ENCODE peak calls at places on chromosomes 13 and 19, in eight cellular contexts. N is uterus; P is fibroblast of lung; Z is upper lobe of right lung; W is CD4-positive, alpha-beta memory T cell; K is CD8-positive, alpha-beta memory T cell; V is tibial artery; Q is neuronal stem cell. T is an unnamed sample.

GRCh38 chr13:31045621-31046081 is 113.2 kb downstream of the TEX26 start:
- DNase-seq in N (peak; percentile 62), W (peak; percentile 22), V (peak; percentile 75), K (no peak), Q (no peak), Z (peak; percentile 90), P (peak; percentile 93), T (peak; percentile 87)

GRCh38 chr13:48184260-48184659 is 48.7 kb upstream of the ITM2B start:
- DNase-seq in Q (no peak), W (no peak), N (no peak), K (no peak), V (no peak), P (no peak), Z (no peak), T (no peak)

GRCh38 chr19:46603752-46604241 is 2.7 kb downstream of the CALM3 start:
- DNase-seq in N (no peak), Z (peak; percentile 50), Q (no peak), W (no peak), K (no peak), P (no peak), V (no peak), T (no peak)

GRCh38 chr19:5154129-5154798 is 185.4 kb downstream of the KDM4B start:
- DNase-seq in Z (peak; percentile 66), Q (no peak), P (no peak), V (peak; percentile 63), N (peak; percentile 26), K (peak; percentile 32), W (no peak), T (no peak)

GRCh38 chr13:76654263-76654662 is 231.9 kb downstream of the KCTD12 start:
- DNase-seq in N (no peak), V (no peak), W (no peak), Z (no peak), K (no peak), Q (no peak), P (no peak), T (no peak)

GRCh38 chr19:16460454-16460853 is 11.3 kb downstream of the EPS15L1 start:
- DNase-seq in N (no peak), W (no peak), V (no peak), P (no peak), Z (no peak), Q (no peak), K (no peak), T (no peak)

GRCh38 chr19:7988307-7988706 is 17.1 kb downstream of the ELAVL1 start:
- DNase-seq in Z (no peak), P (no peak), Q (no peak), W (no peak), N (no peak), V (no peak), K (no peak), T (no peak)

GRCh38 chr13:94249512-94249911 is 230.0 kb downstream of the DCT start:
- DNase-seq in N (no peak), W (no peak), Z (no peak), K (no peak), P (peak; percentile 63), Q (peak; percentile 20), V (no peak), T (peak; percentile 92)

GRCh38 chr13:72680353-72680752 is 47.1 kb downstream of the MZT1 start:
- DNase-seq in W (no peak), Z (no peak), K (no peak), V (no peak), Q (no peak), P (no peak), N (no peak), T (no peak)

GRCh38 chr19:3346677-3347353 is 19.6 kb upstream of the NFIC start:
- DNase-seq in K (no peak), V (peak; percentile 95), N (peak; percentile 81), Q (no peak), P (peak; percentile 87), W (no peak), Z (peak; percentile 76), T (no peak)

GRCh38 chr13:111201304-111201940 is 86.3 kb downstream of the ARHGEF7 start:
- DNase-seq in P (no peak), Q (no peak), N (no peak), W (no peak), Z (no peak), K (no peak), V (no peak), T (no peak)

GRCh38 chr13:77930430-77930829 is 11.8 kb upstream of the EDNRB start:
- DNase-seq in P (no peak), K (no peak), W (no peak), N (no peak), Z (no peak), V (no peak), Q (no peak), T (no peak)

GRCh38 chr19:55041627-55042343 is 3.7 kb upstream of the GP6 start:
- DNase-seq in V (no peak), Z (peak; percentile 60), N (no peak), P (no peak), Q (no peak), K (peak; percentile 37), W (peak; percentile 13), T (no peak)

GRCh38 chr13:67369895-67370660 is 139.9 kb upstream of the PCDH9 start:
- DNase-seq in N (no peak), V (no peak), Z (no peak), P (peak; percentile 97), W (no peak), Q (no peak), K (no peak), T (peak; percentile 63)

GRCh38 chr13:27599096-27599495 is 21.2 kb downstream of the LNX2 start:
- DNase-seq in N (no peak), Q (no peak), P (no peak), W (no peak), V (no peak), Z (no peak), K (no peak), T (no peak)

GRCh38 chr19:30340724-30341595 is 31.2 kb upstream of the ZNF536 start:
- DNase-seq in Q (no peak), P (peak; percentile 14), K (no peak), N (no peak), V (no peak), Z (no peak), W (no peak), T (no peak)

GRCh38 chr13:43297967-43298366 is 274.6 kb downstream of the DNAJC15 start:
- DNase-seq in K (no peak), N (no peak), Q (no peak), W (no peak), P (no peak), V (no peak), Z (no peak), T (no peak)

GRCh38 chr19:37654525-37654832 is 786 bp downstream of the ZFP30 start:
- DNase-seq in W (peak; percentile 10), Q (no peak), Z (no peak), N (no peak), K (no peak), P (peak; percentile 40), V (no peak), T (no peak)

GRCh38 chr13:111304603-111305289 is 15.7 kb upstream of the TEX29 start:
- DNase-seq in V (no peak), W (no peak), Q (no peak), P (no peak), Z (no peak), K (no peak), N (no peak), T (no peak)

GRCh38 chr13:28705734-28706133 is 13.0 kb downstream of the SLC46A3 start:
- DNase-seq in V (no peak), P (peak; percentile 33), K (no peak), Z (no peak), N (no peak), W (no peak), Q (no peak), T (no peak)

GRCh38 chr19:54297759-54298305 is 15.1 kb downstream of the LILRA5 start:
- DNase-seq in N (no peak), K (no peak), Z (no peak), W (no peak), Q (no peak), V (no peak), P (no peak), T (no peak)

GRCh38 chr13:61192826-61193225 is 222.8 kb downstream of the PCDH20 start:
- DNase-seq in W (no peak), N (no peak), Q (no peak), V (no peak), P (no peak), Z (no peak), K (no peak), T (no peak)

GRCh38 chr13:79519252-79519651 is 38.3 kb downstream of the NDFIP2 start:
- DNase-seq in P (no peak), Z (no peak), N (no peak), V (no peak), W (no peak), Q (no peak), K (no peak), T (no peak)

GRCh38 chr13:64410654-64411053 is 2819.5 kb downstream of the PCDH9 start:
- DNase-seq in Q (no peak), W (no peak), P (no peak), K (no peak), V (no peak), Z (no peak), N (no peak), T (no peak)

GRCh38 chr13:21058361-21058760 is 3.0 kb downstream of the LATS2 start:
- DNase-seq in Z (no peak), P (peak; percentile 51), Q (no peak), V (no peak), N (no peak), W (no peak), K (no peak), T (no peak)

GRCh38 chr19:33530261-33530660 is 8.7 kb upstream of the PEPD start:
- DNase-seq in W (no peak), P (no peak), K (no peak), N (no peak), Q (no peak), V (no peak), Z (no peak), T (no peak)
- H3K27me3 ChIP-seq in W (peaks cover 5% of the 10 kb centered on the region), P (no peaks in the 10 kb centered on the region), K (no peaks in the 10 kb centered on the region), N (no peaks in the 10 kb centered on the region), Q (no peaks in the 10 kb centered on the region), V (peaks cover 63% of the 10 kb centered on the region), Z (peaks cover 6% of the 10 kb centered on the region), T (peaks cover 4% of the 10 kb centered on the region)

GRCh38 chr19:44809856-44810554 is 1.1 kb downstream of the BCAM start:
- DNase-seq in N (no peak), W (no peak), K (no peak), Z (no peak), Q (no peak), V (peak; percentile 94), P (no peak), T (no peak)
- H3K4me3 ChIP-seq in N (peak overlapping the region; percentile 64), W (no peak overlapping the region), K (no peak overlapping the region), Z (peak overlapping the region; percentile 71), Q (no peak overlapping the region), V (peak overlapping the region; percentile 87), P (no peak overlapping the region), T (peak overlapping the region; percentile 21)

DNA sequence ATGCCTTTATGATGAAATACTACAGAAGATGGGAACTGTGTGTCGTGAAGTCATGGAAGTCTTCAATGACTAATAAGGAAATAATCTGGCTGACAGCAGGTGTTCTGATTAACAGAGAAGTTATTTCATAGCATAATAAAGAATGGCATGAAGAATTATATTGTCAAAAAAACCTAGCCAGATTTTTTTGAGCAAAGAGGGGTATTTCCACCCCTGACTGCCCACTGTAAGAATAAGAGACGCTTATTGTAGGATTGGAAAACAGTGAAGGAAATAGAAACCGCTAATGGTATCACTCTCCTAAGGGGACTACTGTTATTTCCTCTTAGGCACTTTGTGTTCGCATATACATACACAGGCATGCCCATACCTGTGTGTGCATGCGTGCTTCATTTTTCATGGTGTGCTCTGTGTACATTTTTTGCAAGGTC is 318.7 kb downstream of the SHISA2 start:
- DNase-seq in N (no peak), P (no peak), W (no peak), Q (no peak), Z (no peak), K (no peak), V (no peak), T (peak; percentile 71)
- H3K27me3 ChIP-seq in N (no peaks in the 10 kb centered on the region), P (peaks cover 3% of the 10 kb centered on the region), W (peaks cover 9% of the 10 kb centered on the region), Q (no peaks in the 10 kb centered on the region), Z (no peaks in the 10 kb centered on the region), K (no peaks in the 10 kb centered on the region), V (peaks cover 4% of the 10 kb centered on the region), T (no peaks in the 10 kb centered on the region)

GRCh38 chr13:74290324-74290773 is 156.1 kb upstream of the KLF12 start:
- DNase-seq in V (no peak), Q (peak; percentile 54), K (peak; percentile 84), P (peak; percentile 77), W (peak; percentile 68), Z (no peak), N (peak; percentile 40), T (peak; percentile 90)
- H3K4me3 ChIP-seq in V (peak overlapping the region; percentile 6), Q (no peak overlapping the region), K (no peak overlapping the region), P (no peak overlapping the region), W (no peak overlapping the region), Z (no peak overlapping the region), N (no peak overlapping the region), T (no peak overlapping the region)

T was measured in kidney epithelial cell.